ENCODE peak calls at places on chromosome 5, in ten cellular contexts. Q, B, I, L, J, E, R, A, U and S are unnamed samples.

GRCh38 chr5:67030289-67031069 is 166.1 kb downstream of the CD180 start:
- DNase-seq in Q (no peak), B (no peak), I (no peak), L (no peak), J (no peak), E (no peak), R (no peak), A (peak), U (no peak), S (no peak)

GRCh38 chr5:169914766-169915165 is 65.5 kb downstream of the INSYN2B start:
- DNase-seq in Q (peak), B (no peak), I (peak), L (no peak), J (no peak), E (no peak), R (peak), A (peak), U (no peak), S (no peak)

GRCh38 chr5:147822686-147823491 is 8.6 kb downstream of the SPINK1 start:
- DNase-seq in Q (no peak), B (peak), I (peak), L (peak), J (no peak), E (no peak), R (peak), A (peak), U (no peak), S (peak)

GRCh38 chr5:83169938-83170337 is 92.6 kb downstream of the XRCC4 start:
- DNase-seq in Q (no peak), B (no peak), I (no peak), L (no peak), J (no peak), E (no peak), R (no peak), A (no peak), U (no peak), S (no peak)

GRCh38 chr5:134005415-134006118 is 792 bp upstream of the VDAC1 start:
- DNase-seq in Q (peak), B (peak), I (no peak), L (no peak), J (peak), E (peak), R (peak), A (no peak), U (peak), S (no peak)

GRCh38 chr5:63011158-63011557 is 432.5 kb downstream of the LRRC70 start:
- DNase-seq in Q (no peak), B (no peak), I (no peak), L (no peak), J (no peak), E (no peak), R (no peak), A (no peak), U (no peak), S (no peak)

GRCh38 chr5:139569276-139569955 is 8.3 kb downstream of the UBE2D2 start:
- DNase-seq in Q (no peak), B (no peak), I (no peak), L (no peak), J (no peak), E (no peak), R (no peak), A (peak), U (no peak), S (no peak)

GRCh38 chr5:34957857-34958690 is 28.7 kb downstream of the DNAJC21 start:
- DNase-seq in Q (no peak), B (no peak), I (peak), L (peak), J (no peak), E (no peak), R (no peak), A (peak), U (peak), S (peak)

GRCh38 chr5:150066901-150067396 is 19.4 kb downstream of the CSF1R start:
- DNase-seq in Q (no peak), B (no peak), I (no peak), L (no peak), J (no peak), E (no peak), R (peak), A (peak), U (no peak), S (peak)

GRCh38 chr5:82354543-82354942 is 76.4 kb upstream of the RPS23 start:
- DNase-seq in Q (no peak), B (no peak), I (no peak), L (no peak), J (no peak), E (no peak), R (no peak), A (no peak), U (no peak), S (no peak)

GRCh38 chr5:9447691-9448090 is 98.2 kb downstream of the SEMA5A start:
- DNase-seq in Q (no peak), B (no peak), I (no peak), L (no peak), J (no peak), E (no peak), R (no peak), A (peak), U (no peak), S (no peak)

GRCh38 chr5:104412649-104413240 is 850.2 kb upstream of the NUDT12 start:
- DNase-seq in Q (no peak), B (no peak), I (peak), L (peak), J (peak), E (no peak), R (peak), A (peak), U (no peak), S (peak)

GRCh38 chr5:149937610-149938009 is 7.0 kb downstream of the PDE6A start:
- DNase-seq in Q (no peak), B (no peak), I (no peak), L (no peak), J (no peak), E (no peak), R (no peak), A (no peak), U (no peak), S (no peak)

GRCh38 chr5:141778211-141778610 is 96.2 kb upstream of the ARAP3 start:
- DNase-seq in Q (no peak), B (no peak), I (no peak), L (no peak), J (no peak), E (peak), R (peak), A (peak), U (no peak), S (peak)

GRCh38 chr5:97078958-97079357 is 63.5 kb downstream of the LIX1 start:
- DNase-seq in Q (no peak), B (no peak), I (no peak), L (no peak), J (no peak), E (no peak), R (no peak), A (peak), U (no peak), S (no peak)

GRCh38 chr5:74885170-74885569 is 19.0 kb upstream of the FAM169A start:
- DNase-seq in Q (no peak), B (no peak), I (no peak), L (peak), J (no peak), E (no peak), R (no peak), A (no peak), U (no peak), S (no peak)

GRCh38 chr5:16945163-16945562 is 9.1 kb upstream of the MYO10 start:
- DNase-seq in Q (no peak), B (no peak), I (no peak), L (no peak), J (no peak), E (no peak), R (no peak), A (no peak), U (no peak), S (no peak)

GRCh38 chr5:142881076-142881466 is 110.9 kb downstream of the ARHGAP26 start:
- DNase-seq in Q (no peak), B (no peak), I (no peak), L (no peak), J (no peak), E (no peak), R (peak), A (peak), U (no peak), S (no peak)

GRCh38 chr5:151897896-151898295 is 26.8 kb downstream of the GLRA1 start:
- DNase-seq in Q (no peak), B (no peak), I (no peak), L (no peak), J (no peak), E (no peak), R (no peak), A (no peak), U (no peak), S (no peak)

GRCh38 chr5:171667341-171668096 is 118.1 kb upstream of the SMIM23 start:
- DNase-seq in Q (peak), B (no peak), I (peak), L (no peak), J (peak), E (peak), R (no peak), A (peak), U (no peak), S (no peak)
- TF ChIP-seq POLR2A in Q (no peak), B (no peak), I (no peak), L (no peak), J (no peak), E (no peak), R (no peak), A (no peak), U (no peak), S (no peak)

GRCh38 chr5:65327582-65327981 is 154.1 kb downstream of the ADAMTS6 start:
- DNase-seq in Q (no peak), B (no peak), I (no peak), L (peak), J (no peak), E (no peak), R (no peak), A (peak), U (no peak), S (no peak)
- TF ChIP-seq POLR2A in Q (no peak), B (no peak), I (no peak), L (no peak), J (no peak), E (no peak), R (no peak), A (no peak), U (no peak), S (no peak)

GRCh38 chr5:140634103-140634502 is 1.1 kb upstream of the CD14 start:
- DNase-seq in Q (no peak), B (no peak), I (no peak), L (no peak), J (no peak), E (no peak), R (no peak), A (no peak), U (no peak), S (no peak)

GRCh38 chr5:140635291-140636257 is 2.6 kb upstream of the CD14 start:
- DNase-seq in Q (peak), B (no peak), I (no peak), L (peak), J (no peak), E (no peak), R (no peak), A (no peak), U (no peak), S (no peak)

GRCh38 chr5:140639093-140639821 is at the start of gene TMCO6:
- DNase-seq in Q (peak), B (peak), I (peak), L (peak), J (peak), E (peak), R (peak), A (peak), U (peak), S (peak)

GRCh38 chr5:140641716-140642115 is 2.5 kb downstream of the TMCO6 start:
- DNase-seq in Q (peak), B (no peak), I (no peak), L (no peak), J (no peak), E (no peak), R (no peak), A (no peak), U (no peak), S (no peak)

DNA sequence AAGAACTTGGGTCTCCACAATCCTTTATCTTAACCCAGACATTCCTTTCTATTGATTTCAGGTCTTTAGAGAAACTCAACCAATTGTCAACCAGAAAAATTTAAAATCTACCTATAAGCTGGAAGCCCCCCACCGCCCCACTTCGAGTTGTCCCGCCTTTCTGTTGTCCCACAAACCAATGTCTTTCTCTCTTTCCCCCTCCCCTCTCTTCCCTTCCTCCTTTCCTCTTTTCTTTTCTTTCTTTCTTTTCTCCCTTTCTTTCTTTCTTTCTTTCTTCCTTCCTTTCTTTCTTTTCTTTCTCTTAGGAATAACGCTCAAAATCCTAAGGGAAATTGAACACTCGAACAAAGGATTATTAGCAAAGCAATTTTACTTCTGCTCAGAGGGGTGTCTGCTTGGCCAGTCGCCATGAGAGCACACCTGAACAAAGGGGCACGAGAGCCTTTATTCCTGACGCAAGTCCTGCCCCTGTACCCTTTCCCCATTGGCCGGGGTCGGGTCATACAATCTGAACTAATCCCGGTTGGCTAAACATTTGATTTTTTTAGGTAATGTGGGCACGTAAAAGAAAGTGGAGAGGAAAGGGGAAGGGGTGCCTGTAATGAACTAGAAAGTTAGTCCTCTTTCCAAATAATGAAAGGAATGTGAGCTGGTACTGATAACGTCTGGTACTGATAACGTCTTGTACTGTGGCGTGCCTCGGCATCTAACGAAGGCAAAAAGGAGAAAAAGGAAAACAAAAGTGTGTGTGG is 1.4 kb upstream of the TMCO6 start:
- DNase-seq in Q (no peak), B (no peak), I (no peak), L (peak), J (no peak), E (no peak), R (no peak), A (no peak), U (no peak), S (no peak)
- TF ChIP-seq POLR2A in Q (no peak), B (no peak), I (no peak), L (no peak), J (no peak), E (no peak), R (no peak), A (no peak), U (no peak), S (no peak)

GRCh38 chr5:168273056-168273980 is 18.1 kb upstream of the WWC1 start:
- DNase-seq in Q (no peak), B (no peak), I (no peak), L (no peak), J (no peak), E (no peak), R (no peak), A (no peak), U (no peak), S (no peak)

GRCh38 chr5:168269950-168270349 is 21.5 kb upstream of the WWC1 start:
- DNase-seq in Q (no peak), B (no peak), I (no peak), L (no peak), J (no peak), E (no peak), R (no peak), A (peak), U (peak), S (no peak)

GRCh38 chr5:168274416-168274815 is 17.0 kb upstream of the WWC1 start:
- DNase-seq in Q (no peak), B (no peak), I (no peak), L (no peak), J (no peak), E (no peak), R (no peak), A (no peak), U (no peak), S (no peak)

GRCh38 chr5:168268949-168269943 is 22.2 kb upstream of the WWC1 start:
- DNase-seq in Q (peak), B (peak), I (peak), L (peak), J (peak), E (peak), R (peak), A (peak), U (peak), S (peak)

DNA sequence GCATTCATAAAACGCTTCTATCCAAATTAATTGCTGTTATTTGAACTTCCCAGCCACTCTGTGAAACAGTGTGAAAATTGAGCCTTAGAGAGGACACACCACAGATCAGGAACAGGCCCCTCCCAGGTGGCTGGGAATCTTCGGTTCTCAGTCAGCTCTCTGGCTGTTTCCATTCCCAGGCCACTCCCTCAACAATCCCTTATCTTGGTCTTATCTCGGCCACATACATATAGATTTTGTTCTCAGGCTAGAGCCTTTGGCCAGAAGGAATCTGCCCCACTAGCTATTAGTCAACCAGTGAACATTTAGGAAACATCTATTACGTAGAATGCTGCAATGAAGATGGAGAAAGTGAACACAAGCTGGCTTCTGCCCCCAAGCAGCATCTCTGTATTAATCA is 21.0 kb upstream of the WWC1 start:
- DNase-seq in Q (no peak), B (no peak), I (no peak), L (no peak), J (no peak), E (no peak), R (no peak), A (peak), U (no peak), S (no peak)
- TF ChIP-seq POLR2A in Q (no peak), B (no peak), I (no peak), L (no peak), J (no peak), E (no peak), R (no peak), A (no peak), U (no peak), S (no peak)

GRCh38 chr5:176534640-176535039 is 2.6 kb downstream of the RNF44 start:
- DNase-seq in Q (no peak), B (no peak), I (peak), L (no peak), J (no peak), E (no peak), R (peak), A (no peak), U (no peak), S (no peak)

GRCh38 chr5:176536132-176536901 is 885 bp downstream of the RNF44 start:
- DNase-seq in Q (peak), B (peak), I (peak), L (peak), J (peak), E (peak), R (peak), A (peak), U (peak), S (peak)

GRCh38 chr5:176535101-176535654 is 2.0 kb downstream of the RNF44 start:
- DNase-seq in Q (no peak), B (peak), I (no peak), L (no peak), J (no peak), E (no peak), R (peak), A (peak), U (no peak), S (no peak)

GRCh38 chr5:176536902-176537607 is at the start of gene RNF44:
- DNase-seq in Q (peak), B (peak), I (peak), L (peak), J (peak), E (peak), R (peak), A (peak), U (peak), S (peak)

GRCh38 chr5:176535655-176536131 is 1.5 kb downstream of the RNF44 start:
- DNase-seq in Q (no peak), B (no peak), I (no peak), L (peak), J (no peak), E (no peak), R (no peak), A (no peak), U (peak), S (no peak)
- TF ChIP-seq POLR2A in Q (no peak), B (peak), I (no peak), L (no peak), J (peak), E (no peak), R (no peak), A (no peak), U (no peak), S (no peak)

GRCh38 chr5:119330367-119331183 is 25.2 kb upstream of the TNFAIP8 start:
- DNase-seq in Q (no peak), B (no peak), I (no peak), L (no peak), J (no peak), E (no peak), R (no peak), A (no peak), U (peak), S (no peak)

GRCh38 chr5:119331566-119332095 is 24.2 kb upstream of the TNFAIP8 start:
- DNase-seq in Q (no peak), B (no peak), I (no peak), L (no peak), J (no peak), E (no peak), R (no peak), A (no peak), U (no peak), S (no peak)

GRCh38 chr5:119333421-119333851 is 22.4 kb upstream of the TNFAIP8 start:
- DNase-seq in Q (no peak), B (no peak), I (no peak), L (no peak), J (no peak), E (no peak), R (no peak), A (peak), U (no peak), S (no peak)

GRCh38 chr5:119335261-119335677 is 20.6 kb upstream of the TNFAIP8 start:
- DNase-seq in Q (no peak), B (no peak), I (no peak), L (no peak), J (no peak), E (no peak), R (no peak), A (no peak), U (no peak), S (no peak)

GRCh38 chr5:119332978-119333401 is 22.8 kb upstream of the TNFAIP8 start:
- DNase-seq in Q (no peak), B (no peak), I (no peak), L (no peak), J (no peak), E (no peak), R (no peak), A (no peak), U (no peak), S (no peak)
- TF ChIP-seq POLR2A in Q (no peak), B (no peak), I (no peak), L (no peak), J (no peak), E (no peak), R (no peak), A (no peak), U (no peak), S (no peak)

GRCh38 chr5:90410178-90410762 is 714 bp upstream of the CETN3 start:
- DNase-seq in Q (no peak), B (no peak), I (no peak), L (peak), J (no peak), E (no peak), R (no peak), A (no peak), U (no peak), S (no peak)

GRCh38 chr5:90406466-90406865 is 3.1 kb downstream of the CETN3 start:
- DNase-seq in Q (no peak), B (no peak), I (no peak), L (no peak), J (no peak), E (no peak), R (no peak), A (peak), U (no peak), S (no peak)

GRCh38 chr5:90408571-90409317 is 812 bp downstream of the CETN3 start:
- DNase-seq in Q (no peak), B (no peak), I (no peak), L (peak), J (no peak), E (no peak), R (no peak), A (no peak), U (peak), S (no peak)

DNA sequence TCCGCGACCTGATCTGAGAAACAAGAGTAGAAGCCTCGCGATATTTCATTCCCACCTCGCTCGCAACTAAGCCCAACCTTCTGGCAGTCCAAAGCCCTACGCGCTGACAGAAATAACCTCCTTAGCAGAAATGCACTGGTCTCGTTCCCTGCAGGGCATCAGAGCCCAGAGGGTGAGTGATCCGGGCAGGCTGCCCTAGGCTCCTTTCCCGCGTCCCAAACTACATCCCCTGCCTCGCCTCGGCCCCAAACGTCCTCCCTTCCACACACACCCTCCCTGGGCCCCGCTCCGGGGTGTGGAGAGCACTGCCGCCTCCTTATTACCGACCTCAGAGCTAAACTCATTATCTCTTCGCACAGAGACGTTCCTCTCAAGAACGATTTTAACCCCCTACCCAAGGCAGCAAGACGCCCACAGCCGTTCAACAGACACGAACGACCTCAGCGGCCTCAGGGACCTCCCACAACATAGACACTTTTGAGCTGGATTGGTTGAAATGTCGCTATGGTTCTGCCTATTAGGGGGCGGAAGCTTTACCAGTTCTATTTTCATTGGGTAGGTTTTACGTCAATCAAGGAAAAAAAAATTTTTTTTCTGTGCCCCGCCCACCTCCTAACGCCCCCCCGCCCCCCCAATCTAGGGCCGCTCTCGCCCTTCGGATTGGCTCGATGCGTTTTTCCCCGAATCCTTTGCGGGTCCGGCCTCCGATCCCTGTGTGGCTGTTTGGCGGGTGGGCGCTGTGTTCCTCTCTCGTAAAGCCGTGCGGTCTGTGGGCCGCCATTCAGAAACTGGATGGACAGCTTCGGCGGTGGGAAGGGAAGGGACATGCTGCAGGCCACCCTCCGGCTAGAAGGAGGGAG is at the start of gene CETN3:
- DNase-seq in Q (peak), B (peak), I (peak), L (peak), J (peak), E (peak), R (peak), A (peak), U (peak), S (peak)
- TF ChIP-seq POLR2A in Q (no peak), B (peak), I (peak), L (peak), J (peak), E (peak), R (peak), A (peak), U (peak), S (peak)